ENCODE peak calls at places on chromosome 3, in eight cellular contexts. Y, T, M, I, C, D, Q and L are unnamed samples.

GRCh38 chr3:14435175-14436011 is 33.0 kb downstream of the SLC6A6 start:
- DNase-seq in I (peak), Q (no peak), C (peak), M (no peak), T (no peak), D (no peak), Y (no peak), L (peak)

GRCh38 chr3:159892801-159893200 is 95.8 kb upstream of the IL12A start:
- DNase-seq in M (no peak), Q (no peak), C (no peak), Y (no peak), D (no peak), T (no peak), I (no peak), L (no peak)

GRCh38 chr3:66860771-66861170 is 137.3 kb upstream of the KBTBD8 start:
- DNase-seq in D (no peak), I (no peak), C (no peak), T (no peak), M (no peak), Y (no peak), Q (no peak), L (no peak)

GRCh38 chr3:87298111-87298718 is 21.8 kb upstream of the POU1F1 start:
- DNase-seq in M (peak), D (no peak), Q (peak), T (no peak), Y (peak), I (peak), C (no peak), L (no peak)

GRCh38 chr3:175005193-175005592 is 146.1 kb downstream of the NAALADL2 start:
- DNase-seq in C (no peak), I (peak), Y (no peak), Q (no peak), T (no peak), D (no peak), M (no peak), L (no peak)

GRCh38 chr3:53044371-53045106 is 1.3 kb downstream of the SFMBT1 start:
- DNase-seq in Y (no peak), M (peak), T (peak), I (peak), Q (peak), D (peak), C (peak), L (peak)

GRCh38 chr3:195767792-195768191 is 43.9 kb downstream of the MUC4 start:
- DNase-seq in T (peak), C (no peak), I (no peak), Q (no peak), Y (no peak), D (no peak), M (no peak), L (no peak)

GRCh38 chr3:96071107-96071506 is 743.3 kb upstream of the EPHA6 start:
- DNase-seq in I (no peak), T (no peak), Y (no peak), Q (no peak), C (no peak), M (no peak), D (no peak), L (no peak)

GRCh38 chr3:48507256-48508061 is 3.5 kb upstream of the SHISA5 start:
- DNase-seq in Q (peak), D (peak), M (peak), Y (peak), C (peak), I (peak), T (no peak), L (peak)
- TF ChIP-seq CTCF in Q (peak), D (peak), M (peak), Y (peak), C (peak), I (peak), T (peak), L (no peak)

GRCh38 chr3:64259646-64260045 is 34.4 kb upstream of the PRICKLE2 start:
- DNase-seq in Y (no peak), C (no peak), Q (no peak), I (no peak), D (no peak), T (no peak), M (no peak), L (no peak)

GRCh38 chr3:64266065-64266874 is 41.0 kb upstream of the PRICKLE2 start:
- DNase-seq in I (no peak), D (no peak), M (no peak), C (no peak), Y (no peak), T (peak), Q (no peak), L (no peak)

GRCh38 chr3:64260391-64260790 is 35.1 kb upstream of the PRICKLE2 start:
- DNase-seq in M (no peak), Q (no peak), Y (no peak), C (no peak), I (no peak), T (no peak), D (no peak), L (no peak)

GRCh38 chr3:64264491-64265109 is 39.3 kb upstream of the PRICKLE2 start:
- DNase-seq in Y (no peak), M (no peak), C (no peak), I (no peak), Q (no peak), T (no peak), D (no peak), L (no peak)

DNA sequence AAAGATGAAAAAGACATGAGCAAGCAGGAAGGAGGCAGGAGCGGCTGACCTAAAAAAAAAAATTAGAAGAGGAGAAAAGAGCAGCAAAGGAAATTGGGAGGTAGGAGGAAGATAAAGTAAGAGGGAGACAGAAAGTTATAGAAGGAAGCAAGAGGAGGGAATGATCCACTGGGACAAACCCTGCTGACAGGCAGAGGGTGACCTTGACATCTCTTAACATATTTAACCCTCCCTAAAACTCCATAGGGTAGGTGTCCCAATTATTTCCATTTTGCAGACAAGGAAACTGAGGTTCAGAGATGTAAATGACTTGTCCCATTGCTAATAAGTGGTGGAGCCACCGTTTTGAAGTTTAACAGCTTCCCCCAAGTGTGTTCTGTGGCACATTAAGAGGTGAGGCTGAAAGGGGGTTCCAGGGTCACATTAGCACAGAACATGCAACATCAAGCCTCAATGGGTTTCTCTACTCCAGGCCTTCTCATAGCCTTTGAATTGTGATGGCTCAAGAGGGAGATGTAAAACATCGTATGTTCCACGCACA is 37.4 kb upstream of the PRICKLE2 start:
- DNase-seq in I (no peak), Q (no peak), D (no peak), T (no peak), M (no peak), C (no peak), Y (no peak), L (no peak)
- TF ChIP-seq CTCF in I (no peak), Q (no peak), D (no peak), T (no peak), M (no peak), C (no peak), Y (no peak), L (no peak)

DNA sequence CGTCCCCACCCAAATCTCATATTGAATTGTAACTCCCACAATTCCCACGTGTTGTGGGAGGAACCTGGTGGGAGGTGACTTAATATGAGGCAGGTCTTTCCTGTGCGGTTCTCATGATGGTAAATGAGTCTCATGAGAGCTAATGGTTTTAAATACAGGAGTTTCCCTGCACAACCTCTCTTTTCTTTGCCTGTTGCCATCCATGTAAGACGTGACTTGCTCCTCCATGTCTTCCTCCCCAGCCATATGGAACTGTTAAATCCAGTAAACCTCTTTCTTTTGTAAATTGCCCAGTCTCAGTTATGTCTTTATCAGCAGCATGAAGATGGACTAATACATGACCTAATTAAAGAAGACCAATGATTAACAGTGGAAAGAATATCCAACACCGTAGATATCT is 56.6 kb downstream of the SSR3 start:
- DNase-seq in C (no peak), M (no peak), I (no peak), D (no peak), T (no peak), Y (no peak), Q (no peak), L (no peak)
- TF ChIP-seq CTCF in C (no peak), M (no peak), I (no peak), D (no peak), T (no peak), Y (no peak), Q (no peak), L (no peak)

GRCh38 chr3:138898301-138898700 is 48.6 kb downstream of the FOXL2 start:
- DNase-seq in M (no peak), T (no peak), Q (no peak), D (no peak), Y (no peak), I (no peak), C (no peak), L (no peak)

GRCh38 chr3:138901579-138901978 is 45.4 kb downstream of the FOXL2 start:
- DNase-seq in I (no peak), C (no peak), T (no peak), D (no peak), Q (no peak), Y (no peak), M (no peak), L (no peak)

GRCh38 chr3:138898708-138899107 is 48.2 kb downstream of the FOXL2 start:
- DNase-seq in I (no peak), C (no peak), D (no peak), M (no peak), Y (no peak), Q (no peak), T (no peak), L (no peak)

GRCh38 chr3:138899592-138899991 is 47.3 kb downstream of the FOXL2 start:
- DNase-seq in Y (no peak), M (no peak), D (no peak), I (no peak), T (no peak), Q (no peak), C (no peak), L (no peak)

GRCh38 chr3:138902166-138902565 is 44.8 kb downstream of the FOXL2 start:
- DNase-seq in D (no peak), I (no peak), T (no peak), C (no peak), M (no peak), Q (no peak), Y (no peak), L (no peak)
- TF ChIP-seq CTCF in D (no peak), I (no peak), T (no peak), C (no peak), M (no peak), Q (no peak), Y (no peak), L (no peak)

GRCh38 chr3:44712455-44713075 is at the start of gene ZNF502:
- DNase-seq in Q (peak), C (peak), M (no peak), Y (peak), T (peak), D (no peak), I (no peak), L (peak)
- TF ChIP-seq CTCF in Q (no peak), C (peak), M (no peak), Y (peak), T (peak), D (no peak), I (no peak), L (no peak)

DNA sequence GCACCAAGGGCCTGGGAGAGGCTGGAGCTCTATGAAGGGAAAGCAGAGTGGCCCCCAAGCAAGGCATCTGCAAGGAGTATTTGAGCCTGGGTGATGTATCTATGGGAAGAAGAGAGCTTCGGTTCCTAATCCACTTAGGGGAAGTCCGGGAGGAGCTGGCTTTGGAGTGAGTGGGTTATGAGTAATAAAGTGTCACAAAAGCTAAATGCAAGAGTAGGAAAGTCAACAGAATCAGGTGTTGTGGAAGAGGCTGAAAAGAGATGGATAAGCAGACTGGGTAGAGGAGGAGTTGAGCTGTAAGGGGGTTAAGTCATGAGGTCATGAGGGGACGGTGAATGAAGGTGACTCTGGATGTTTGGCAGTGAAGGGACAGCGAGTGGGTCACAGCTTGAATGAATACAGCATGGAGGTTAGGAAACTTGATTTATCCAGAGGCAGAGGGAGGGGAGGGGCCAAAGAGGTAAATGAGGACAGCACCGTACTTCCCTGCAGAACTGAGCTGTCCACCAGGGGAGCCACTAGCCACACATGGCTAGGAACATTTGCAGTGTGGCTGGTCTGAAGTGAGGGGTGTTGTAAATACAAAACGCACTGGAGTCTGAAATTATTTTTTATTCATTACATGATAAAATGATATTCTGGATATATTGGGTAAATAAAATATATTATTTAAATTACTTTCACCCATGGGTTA is 83.3 kb downstream of the ADCY5 start:
- DNase-seq in Q (no peak), M (no peak), D (peak), C (peak), T (peak), I (no peak), Y (peak), L (peak)
- TF ChIP-seq CTCF in Q (no peak), M (no peak), D (peak), C (peak), T (peak), I (peak), Y (peak), L (peak)

DNA sequence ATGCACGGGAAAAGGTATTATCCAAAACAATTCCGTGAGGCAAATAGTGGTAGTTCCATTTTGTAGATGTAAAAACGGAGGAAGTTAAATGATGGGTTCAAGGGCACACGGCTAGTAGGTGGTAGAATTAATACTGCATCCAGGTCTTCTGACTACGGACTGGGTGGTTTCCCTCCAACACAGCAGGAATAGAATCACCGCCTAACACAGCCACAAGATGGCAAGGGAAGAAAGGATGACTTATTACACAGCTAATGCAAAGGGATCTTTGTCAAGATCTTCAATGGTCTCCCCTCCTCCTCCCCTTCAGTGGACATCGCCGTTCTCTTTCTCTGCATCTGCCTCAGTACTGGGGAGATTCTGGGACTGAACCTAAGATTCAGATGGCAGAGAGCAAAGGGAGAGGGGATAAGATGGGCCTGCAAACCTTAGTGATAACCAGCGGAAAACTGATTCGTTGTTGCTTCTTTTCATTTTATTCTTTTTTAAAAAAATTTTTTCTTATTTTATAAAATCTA is 574 bp upstream of the TOPBP1 start:
- DNase-seq in Q (peak), C (no peak), T (no peak), M (peak), I (peak), Y (peak), D (no peak), L (peak)
- TF ChIP-seq CTCF in Q (no peak), C (no peak), T (no peak), M (no peak), I (peak), Y (no peak), D (no peak), L (no peak)

DNA sequence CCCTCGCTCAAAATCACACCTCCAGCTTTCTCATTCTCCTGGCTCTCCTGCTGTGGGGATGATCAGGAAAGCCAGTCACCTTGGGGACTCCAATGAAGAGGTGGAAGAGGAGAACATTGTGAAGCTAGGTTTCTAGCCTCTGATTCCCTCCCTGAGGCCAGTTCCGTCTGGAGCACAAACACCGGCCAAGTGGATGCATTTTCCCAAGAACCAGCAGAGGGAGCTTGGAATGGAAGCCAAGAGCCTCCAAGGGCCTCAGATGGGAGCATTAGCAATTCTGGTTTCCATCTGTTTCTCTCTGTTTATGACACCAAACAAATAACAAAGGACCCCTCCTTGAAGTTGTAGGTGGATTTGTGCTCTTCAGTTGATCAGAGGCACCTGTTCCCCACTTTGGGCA is 40.6 kb upstream of the NMNAT3 start:
- DNase-seq in T (no peak), I (no peak), C (peak), Q (no peak), M (no peak), D (peak), Y (peak), L (peak)
- TF ChIP-seq CTCF in T (no peak), I (no peak), C (peak), Q (no peak), M (no peak), D (peak), Y (peak), L (peak)

DNA sequence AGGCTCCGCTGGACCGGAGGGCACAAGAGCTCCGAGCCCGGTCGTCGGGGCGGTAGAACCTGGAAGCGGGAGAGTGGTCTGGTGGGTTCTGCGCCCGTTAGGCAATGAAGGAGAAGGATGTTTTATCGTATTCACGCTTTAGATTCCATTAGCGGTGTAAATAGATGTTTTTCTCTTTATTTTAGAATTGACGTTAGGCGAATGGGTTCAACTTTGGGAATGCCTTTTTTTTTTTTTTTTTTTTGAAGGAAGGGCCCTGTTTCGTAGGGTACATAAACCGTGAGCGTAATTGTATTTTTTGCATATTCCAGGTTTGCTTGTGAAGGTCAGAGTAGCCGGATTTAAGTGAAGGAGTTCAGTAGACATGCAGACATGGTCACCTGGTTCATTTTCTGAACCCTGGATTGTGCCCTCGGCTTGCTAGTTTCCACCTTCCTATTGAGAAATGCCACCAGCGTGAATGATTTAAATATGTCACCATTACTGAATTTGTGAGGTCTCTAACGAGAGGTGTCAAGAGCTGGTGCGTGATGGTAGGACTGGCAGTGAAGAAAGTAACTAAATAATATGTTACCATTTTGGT is 808 bp downstream of the RBM6 start:
- DNase-seq in Q (no peak), T (peak), D (no peak), Y (no peak), I (no peak), C (no peak), M (no peak), L (no peak)
- TF ChIP-seq CTCF in Q (no peak), T (no peak), D (no peak), Y (no peak), I (no peak), C (no peak), M (no peak), L (no peak)

GRCh38 chr3:140572334-140572733 is 105.5 kb upstream of the TRIM42 start:
- DNase-seq in D (no peak), M (no peak), T (no peak), I (no peak), Q (no peak), Y (no peak), C (no peak), L (no peak)
- TF ChIP-seq CTCF in D (no peak), M (no peak), T (no peak), I (no peak), Q (no peak), Y (no peak), C (no peak), L (no peak)